ENCODE peak calls at places on chromosome 5, in five cellular contexts. F is A549, L is WTC11, M is HCT116, T is GM12878. Y is an unnamed sample.

GRCh38 chr5:78974011-78974410 is 11.1 kb downstream of the ARSB start:
- DNase-seq in F (no peak), L (no peak), M (no peak), T (no peak), Y (no peak)

GRCh38 chr5:142402752-142403318 is 78.0 kb upstream of the SPRY4 start:
- DNase-seq in F (no peak), L (no peak), M (no peak), T (no peak), Y (no peak)

GRCh38 chr5:1488882-1489680 is 34.7 kb downstream of the LPCAT1 start:
- DNase-seq in F (no peak), L (no peak), M (no peak), T (peak; percentile 77), Y (no peak)

GRCh38 chr5:777756-778161 is 6.8 kb downstream of the ZDHHC11B start:
- DNase-seq in F (no peak), L (no peak), M (no peak), T (no peak), Y (no peak)

GRCh38 chr5:146338774-146339714 is at the start of gene POU4F3:
- DNase-seq in F (no peak), L (peak; percentile 74), M (no peak), T (no peak), Y (no peak)

GRCh38 chr5:40291338-40291737 is 388.4 kb upstream of the PTGER4 start:
- DNase-seq in F (no peak), L (no peak), M (no peak), T (no peak), Y (no peak)

GRCh38 chr5:131495536-131496399 is 139.3 kb downstream of the RAPGEF6 start:
- DNase-seq in F (no peak), L (no peak), M (no peak), T (no peak), Y (no peak)

GRCh38 chr5:37668524-37669047 is 171.3 kb downstream of the GDNF start:
- DNase-seq in F (peak; percentile 64), L (no peak), M (peak; percentile 86), T (no peak), Y (peak; percentile 29)

GRCh38 chr5:74903165-74903787 is 37.1 kb upstream of the FAM169A start:
- DNase-seq in F (peak; percentile 25), L (peak; percentile 84), M (peak; percentile 72), T (no peak), Y (no peak)

GRCh38 chr5:58244819-58245478 is 214.9 kb downstream of the PLK2 start:
- DNase-seq in F (no peak), L (no peak), M (no peak), T (no peak), Y (peak; percentile 2)

GRCh38 chr5:59583151-59583809 is 310.2 kb downstream of the PDE4D start:
- DNase-seq in F (no peak), L (no peak), M (no peak), T (no peak), Y (no peak)

GRCh38 chr5:59584858-59585846 is 308.4 kb downstream of the PDE4D start:
- DNase-seq in F (no peak), L (no peak), M (no peak), T (no peak), Y (no peak)

GRCh38 chr5:59586811-59587340 is 306.6 kb downstream of the PDE4D start:
- DNase-seq in F (no peak), L (no peak), M (no peak), T (no peak), Y (no peak)

GRCh38 chr5:59582746-59583145 is 310.8 kb downstream of the PDE4D start:
- DNase-seq in F (no peak), L (no peak), M (no peak), T (no peak), Y (no peak)

DNA sequence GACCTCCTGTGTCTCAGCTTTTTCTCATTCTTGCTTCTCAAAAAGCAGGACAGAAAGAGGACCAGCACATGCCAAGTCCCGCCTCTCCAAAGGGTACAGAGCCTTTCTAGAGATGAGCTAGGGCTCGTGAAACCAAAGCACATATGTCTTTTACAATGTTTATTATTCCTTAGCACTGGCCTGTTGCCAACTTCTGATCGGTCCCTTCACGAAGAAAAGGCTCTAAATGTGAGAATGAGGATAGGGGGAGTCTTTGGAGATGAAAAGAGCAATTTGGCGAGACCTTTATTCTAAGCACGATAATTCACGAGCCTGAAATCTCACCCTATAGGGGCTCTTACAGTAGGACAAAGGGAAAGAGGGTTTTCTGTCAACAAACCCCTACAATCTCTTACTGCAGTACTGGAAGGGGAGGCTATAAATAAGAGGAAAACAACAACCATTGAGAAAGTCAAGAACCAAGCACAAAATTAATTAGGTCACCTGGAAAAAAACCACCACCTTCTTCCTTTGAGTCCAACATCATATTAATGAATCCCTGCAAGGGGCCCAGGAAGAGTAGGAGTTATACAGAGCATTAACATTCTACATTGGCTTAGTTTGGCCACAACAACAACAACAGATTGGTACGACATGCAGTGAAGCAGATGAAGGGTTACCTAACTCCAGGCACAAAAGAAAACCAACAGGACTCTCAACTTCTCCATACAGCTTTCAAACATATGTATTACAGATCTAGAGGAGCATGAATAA is 309.5 kb downstream of the PDE4D start:
- DNase-seq in F (no peak), L (no peak), M (no peak), T (no peak), Y (no peak)
- TF ChIP-seq MAX in F (peak; percentile 28), L (no peak), M (no peak), T (no peak), Y (no peak)

GRCh38 chr5:150163547-150164059 is 3.0 kb upstream of the CDX1 start:
- DNase-seq in F (no peak), L (peak; percentile 51), M (no peak), T (no peak), Y (peak; percentile 66)
- TF ChIP-seq MAX in F (no peak), L (no peak), M (no peak), T (no peak), Y (no peak)

GRCh38 chr5:140560227-140560626 is 3.0 kb upstream of the SRA1 start:
- DNase-seq in F (no peak), L (no peak), M (no peak), T (no peak), Y (no peak)
- TF ChIP-seq MAX in F (no peak), L (no peak), M (no peak), T (no peak), Y (no peak)

GRCh38 chr5:112248643-112249042 is 170.4 kb downstream of the EPB41L4A start:
- DNase-seq in F (no peak), L (no peak), M (no peak), T (no peak), Y (no peak)

GRCh38 chr5:112250551-112250950 is 168.5 kb downstream of the EPB41L4A start:
- DNase-seq in F (no peak), L (no peak), M (no peak), T (no peak), Y (no peak)

GRCh38 chr5:112257961-112258360 is 161.1 kb downstream of the EPB41L4A start:
- DNase-seq in F (no peak), L (no peak), M (no peak), T (no peak), Y (no peak)

GRCh38 chr5:112254303-112254702 is 164.8 kb downstream of the EPB41L4A start:
- DNase-seq in F (no peak), L (no peak), M (no peak), T (no peak), Y (no peak)

DNA sequence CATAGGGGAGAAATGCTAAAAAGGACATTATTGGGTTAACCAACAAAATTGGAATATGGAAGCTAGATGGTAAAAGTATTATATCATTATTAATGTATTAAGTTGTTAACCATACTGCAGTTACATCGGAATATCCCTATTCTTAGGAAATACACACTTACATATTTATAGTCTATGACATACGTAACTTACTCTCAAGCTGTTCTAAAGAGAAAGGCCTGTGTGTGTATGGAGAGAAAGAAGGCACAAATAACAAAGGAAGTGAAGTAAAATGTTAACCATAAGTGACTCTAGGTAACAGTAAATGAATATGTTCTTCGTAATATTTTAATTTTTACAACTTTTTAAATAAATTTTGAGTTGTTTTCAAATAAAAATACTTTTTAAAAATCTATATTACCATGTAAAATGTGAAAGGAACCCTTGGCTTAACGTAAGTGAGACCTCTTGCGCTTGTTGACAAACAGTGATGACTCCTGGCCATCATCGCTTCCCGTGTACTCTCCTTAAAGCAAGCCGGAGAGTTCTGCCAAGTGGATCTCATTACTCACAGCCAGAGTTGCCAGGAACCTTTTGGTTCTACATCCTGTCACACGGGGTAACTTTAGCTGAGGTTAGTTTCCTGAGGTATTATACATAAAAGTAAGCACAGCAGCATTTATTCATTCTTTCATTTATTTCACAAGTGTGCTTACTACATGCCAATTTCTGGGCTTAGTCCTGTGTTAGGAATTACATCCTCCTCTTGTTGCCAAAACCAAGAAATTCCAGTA is 165.4 kb downstream of the EPB41L4A start:
- DNase-seq in F (no peak), L (no peak), M (no peak), T (no peak), Y (no peak)
- TF ChIP-seq MAX in F (no peak), L (no peak), M (no peak), T (no peak), Y (no peak)

GRCh38 chr5:135114759-135115158 is 80.7 kb upstream of the PITX1 start:
- DNase-seq in F (no peak), L (no peak), M (no peak), T (no peak), Y (no peak)
- TF ChIP-seq MAX in F (no peak), L (no peak), M (no peak), T (no peak), Y (no peak)

DNA sequence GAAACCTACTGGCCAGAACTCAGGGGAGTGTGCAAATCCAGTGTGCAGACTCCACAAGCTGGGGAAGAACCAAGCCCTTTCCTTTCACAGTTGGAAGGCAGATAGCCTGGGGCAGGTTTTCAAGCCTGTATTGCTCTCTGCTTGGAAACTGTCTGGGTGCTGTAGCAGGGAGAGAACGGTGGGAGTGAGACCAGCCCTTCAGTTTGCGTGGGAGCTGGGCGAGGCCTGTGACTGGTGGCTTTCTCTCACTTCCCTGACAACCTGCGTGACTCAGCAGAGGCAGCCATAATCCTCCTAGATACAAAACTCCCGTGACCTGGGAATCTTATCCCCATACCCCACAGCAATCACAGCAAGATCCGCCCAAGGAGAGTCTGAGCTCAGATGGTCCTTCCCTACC is 44.8 kb upstream of the SNCAIP start:
- DNase-seq in F (no peak), L (no peak), M (no peak), T (no peak), Y (no peak)
- TF ChIP-seq MAX in F (no peak), L (no peak), M (no peak), T (no peak), Y (no peak)

GRCh38 chr5:4563400-4563799 is 576.7 kb upstream of the ADAMTS16 start:
- DNase-seq in F (no peak), L (peak; percentile 66), M (no peak), T (no peak), Y (peak; percentile 24)
- TF ChIP-seq MAX in F (no peak), L (no peak), M (no peak), T (no peak), Y (no peak)

GRCh38 chr5:176365663-176366574 is 632 bp downstream of the ARL10 start:
- DNase-seq in F (no peak), L (peak; percentile 67), M (no peak), T (no peak), Y (no peak)
- TF ChIP-seq MAX in F (no peak), L (peak; percentile 84), M (no peak), T (no peak), Y (no peak)

Y was measured in NB4.